ENCODE peak calls at places on chromosomes 2 and 18, in nine cellular contexts. Y is psoas muscle, K is heart left ventricle, C is sigmoid colon, W is mammary epithelial cell, X is vagina, S is stomach, I is left lung, M is transverse colon. B is an unnamed sample.
A peak's percentile ranks its signal among the peaks of the same experiment; 100 is the strongest.

GRCh38 chr18:23333827-23334226 is 119.3 kb upstream of the RIOK3 start:
- DNase-seq in Y (no peak), K (no peak), C (no peak), W (no peak), X (no peak), S (no peak), I (no peak), M (no peak), B (no peak)

GRCh38 chr2:1055014-1055595 is 104.5 kb downstream of the SNTG2 start:
- DNase-seq in Y (no peak), K (no peak), C (no peak), W (peak; percentile 55), X (no peak), S (no peak), I (no peak), M (no peak), B (no peak)

GRCh38 chr2:128370468-128371247 is 52.0 kb upstream of the HS6ST1 start:
- DNase-seq in Y (no peak), K (no peak), C (peak; percentile 48), W (no peak), X (no peak), S (peak; percentile 20), I (no peak), M (peak; percentile 2), B (no peak)

GRCh38 chr2:170012773-170013172 is 165.2 kb upstream of the MYO3B start:
- DNase-seq in Y (no peak), K (no peak), C (no peak), W (no peak), X (no peak), S (no peak), I (no peak), M (no peak), B (no peak)

GRCh38 chr2:11203480-11203879 is 48.2 kb downstream of the SLC66A3 start:
- DNase-seq in Y (no peak), K (no peak), C (no peak), W (peak; percentile 25), X (no peak), S (no peak), I (no peak), M (no peak), B (no peak)

GRCh38 chr18:64116806-64117205 is 32.1 kb downstream of the LINC00305 start:
- DNase-seq in Y (no peak), K (no peak), C (no peak), W (no peak), X (no peak), S (no peak), I (no peak), M (no peak), B (no peak)

GRCh38 chr2:120262761-120263428 is 10.2 kb downstream of the RALB start:
- DNase-seq in Y (no peak), K (no peak), C (no peak), W (peak; percentile 94), X (no peak), S (no peak), I (no peak), M (no peak), B (no peak)

GRCh38 chr2:201964631-201965206 is 68.9 kb upstream of the FZD7 start:
- DNase-seq in Y (no peak), K (no peak), C (peak; percentile 26), W (no peak), X (no peak), S (no peak), I (no peak), M (no peak), B (no peak)

GRCh38 chr2:226845717-226846116 is 9.9 kb downstream of the RHBDD1 start:
- DNase-seq in Y (no peak), K (no peak), C (no peak), W (no peak), X (no peak), S (no peak), I (no peak), M (no peak), B (no peak)

GRCh38 chr2:237041231-237041630 is 44.5 kb upstream of the COPS8 start:
- DNase-seq in Y (no peak), K (no peak), C (no peak), W (no peak), X (no peak), S (peak; percentile 75), I (no peak), M (no peak), B (peak; percentile 48)

GRCh38 chr2:234191819-234192407 is 141.4 kb downstream of the SPP2 start:
- DNase-seq in Y (no peak), K (no peak), C (no peak), W (peak; percentile 72), X (no peak), S (no peak), I (no peak), M (no peak), B (no peak)

GRCh38 chr2:164967781-164968228 is 12.5 kb upstream of the SLC38A11 start:
- DNase-seq in Y (no peak), K (no peak), C (no peak), W (peak; percentile 96), X (no peak), S (no peak), I (peak; percentile 35), M (no peak), B (no peak)

GRCh38 chr2:137693521-137693920 is 270.8 kb upstream of the HNMT start:
- DNase-seq in Y (no peak), K (no peak), C (no peak), W (no peak), X (no peak), S (no peak), I (no peak), M (no peak), B (no peak)

GRCh38 chr18:28159055-28159454 is 17.9 kb downstream of the CDH2 start:
- DNase-seq in Y (no peak), K (no peak), C (no peak), W (no peak), X (no peak), S (no peak), I (no peak), M (no peak), B (no peak)

GRCh38 chr2:217248312-217248935 is 388.6 kb upstream of the TNP1 start:
- DNase-seq in Y (peak; percentile 54), K (peak; percentile 85), C (peak; percentile 94), W (no peak), X (no peak), S (peak; percentile 32), I (peak; percentile 69), M (peak; percentile 50), B (peak; percentile 72)

GRCh38 chr2:230042195-230042594 is 26.5 kb downstream of the SLC16A14 start:
- DNase-seq in Y (no peak), K (no peak), C (no peak), W (peak; percentile 22), X (no peak), S (no peak), I (no peak), M (no peak), B (no peak)

GRCh38 chr2:100254646-100255210 is 67.6 kb downstream of the LONRF2 start:
- DNase-seq in Y (no peak), K (no peak), C (no peak), W (no peak), X (no peak), S (no peak), I (no peak), M (no peak), B (no peak)

DNA sequence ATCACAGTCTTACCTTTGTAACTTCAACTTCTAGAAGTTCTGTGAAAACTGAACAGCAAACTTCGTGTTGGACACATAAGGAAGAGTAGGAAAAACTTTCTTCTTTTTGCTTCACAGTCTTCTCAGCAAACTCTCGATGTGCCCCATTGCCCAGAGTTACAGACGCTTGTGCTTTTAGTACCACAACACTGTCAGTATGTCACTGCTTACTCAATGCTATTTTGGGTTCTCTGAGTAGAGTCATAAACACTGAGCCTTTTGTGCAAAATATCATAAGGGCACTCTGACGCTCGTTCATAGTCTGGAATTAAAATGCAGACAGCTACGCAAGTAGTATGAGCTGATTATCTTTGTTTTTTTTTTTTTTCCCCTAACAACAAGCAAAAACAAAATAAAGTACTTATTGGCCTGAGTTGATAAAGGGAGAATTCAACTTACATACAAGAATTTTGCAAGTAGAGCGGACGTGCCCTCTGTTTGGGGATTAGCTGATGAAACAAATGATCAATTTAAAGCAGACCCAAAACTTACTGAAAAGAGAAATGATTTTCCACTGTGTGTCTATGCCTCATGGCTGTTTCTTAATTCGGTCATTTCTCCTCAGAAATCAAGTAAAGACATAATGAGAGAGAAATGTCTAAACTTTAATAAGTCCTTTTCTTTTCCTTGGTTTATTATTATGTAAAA is at the start of gene CDH19:
- DNase-seq in Y (no peak), K (peak; percentile 8), C (no peak), W (no peak), X (no peak), S (no peak), I (no peak), M (no peak), B (no peak)
- H3K27ac ChIP-seq in Y (no peak within 1 kb of the TSS), K (peak within 1 kb of the TSS; percentile 71), C (no peak within 1 kb of the TSS), W (no peak within 1 kb of the TSS), X (no peak within 1 kb of the TSS), S (no peak within 1 kb of the TSS), I (no peak within 1 kb of the TSS), M (no peak within 1 kb of the TSS), B (peak within 1 kb of the TSS; percentile 67)

GRCh38 chr2:153886833-153887232 is 15.1 kb downstream of the GALNT13 start:
- DNase-seq in Y (no peak), K (no peak), C (no peak), W (no peak), X (no peak), S (no peak), I (no peak), M (no peak), B (no peak)
- H3K4me1 ChIP-seq in Y (no peaks in the 10 kb centered on the region), K (no peaks in the 10 kb centered on the region), C (no peaks in the 10 kb centered on the region), W (no peaks in the 10 kb centered on the region), X (no peaks in the 10 kb centered on the region), S (no peaks in the 10 kb centered on the region), I (no peaks in the 10 kb centered on the region), M (no peaks in the 10 kb centered on the region), B (no peaks in the 10 kb centered on the region)

GRCh38 chr18:62566818-62567217 is 44.0 kb downstream of the ZCCHC2 start:
- DNase-seq in Y (no peak), K (no peak), C (no peak), W (no peak), X (no peak), S (no peak), I (no peak), M (no peak), B (no peak)

GRCh38 chr18:62564044-62564443 is 41.2 kb downstream of the ZCCHC2 start:
- DNase-seq in Y (no peak), K (no peak), C (no peak), W (no peak), X (no peak), S (no peak), I (no peak), M (no peak), B (no peak)

GRCh38 chr18:62569081-62569480 is 46.3 kb downstream of the ZCCHC2 start:
- DNase-seq in Y (no peak), K (no peak), C (no peak), W (no peak), X (no peak), S (no peak), I (no peak), M (no peak), B (no peak)

GRCh38 chr18:62571037-62571436 is 48.2 kb downstream of the ZCCHC2 start:
- DNase-seq in Y (no peak), K (no peak), C (no peak), W (no peak), X (no peak), S (no peak), I (no peak), M (no peak), B (no peak)

GRCh38 chr18:62566199-62566598 is 43.4 kb downstream of the ZCCHC2 start:
- DNase-seq in Y (no peak), K (peak; percentile 40), C (no peak), W (no peak), X (no peak), S (peak; percentile 43), I (peak; percentile 47), M (peak; percentile 32), B (no peak)
- TF ChIP-seq CTCF in Y (peak; percentile 45), K (peak; percentile 45), C (no peak), W (no peak), X (no peak), S (no peak), I (peak; percentile 9), M (peak; percentile 22), B (peak; percentile 56)

GRCh38 chr18:37742436-37742835 is 176.8 kb upstream of the CELF4 start:
- DNase-seq in Y (no peak), K (no peak), C (no peak), W (no peak), X (no peak), S (no peak), I (no peak), M (no peak), B (no peak)
- H3K27ac ChIP-seq in Y (no peak overlapping the region), K (no peak overlapping the region), C (no peak overlapping the region), W (no peak overlapping the region), X (no peak overlapping the region), S (no peak overlapping the region), I (no peak overlapping the region), M (no peak overlapping the region), B (no peak overlapping the region)

B was measured in left ventricle myocardium inferior.